ENCODE peak calls at places on chromosomes 16 and 17, in five cellular contexts. V, P, E, I and Q are unnamed samples.

GRCh38 chr17:29004081-29004692 is 1.6 kb downstream of the SEZ6 start:
- DNase-seq in V (no peak), P (no peak), E (no peak), I (no peak), Q (no peak)

GRCh38 chr17:46056800-46057304 is 57.8 kb downstream of the STH start:
- DNase-seq in V (no peak), P (no peak), E (no peak), I (no peak), Q (no peak)

GRCh38 chr16:77833906-77834599 is 45.7 kb downstream of the VAT1L start:
- DNase-seq in V (no peak), P (no peak), E (no peak), I (peak; percentile 65), Q (no peak)

GRCh38 chr16:4790871-4791270 is 2.7 kb upstream of the SEPTIN12 start:
- DNase-seq in V (no peak), P (no peak), E (no peak), I (no peak), Q (no peak)

GRCh38 chr17:19645608-19646250 is 2.8 kb upstream of the ALDH3A2 start:
- DNase-seq in V (peak; percentile 36), P (peak; percentile 54), E (peak; percentile 71), I (peak; percentile 70), Q (no peak)

GRCh38 chr17:44677136-44677535 is 12.4 kb downstream of the CCDC43 start:
- DNase-seq in V (no peak), P (no peak), E (no peak), I (no peak), Q (no peak)

GRCh38 chr16:48081656-48082055 is 74.1 kb downstream of the ABCC12 start:
- DNase-seq in V (no peak), P (no peak), E (no peak), I (no peak), Q (no peak)

GRCh38 chr17:45052052-45052772 is 780 bp upstream of the DCAKD start:
- DNase-seq in V (no peak), P (peak; percentile 76), E (peak; percentile 55), I (peak; percentile 71), Q (peak; percentile 41)

GRCh38 chr16:31860508-31860907 is 13.1 kb upstream of the ZNF267 start:
- DNase-seq in V (no peak), P (no peak), E (no peak), I (no peak), Q (no peak)

GRCh38 chr16:84662471-84662870 is 14.2 kb downstream of the KLHL36 start:
- DNase-seq in V (no peak), P (no peak), E (no peak), I (no peak), Q (no peak)

GRCh38 chr17:44081681-44082080 is 11.1 kb downstream of the G6PC3 start:
- DNase-seq in V (no peak), P (no peak), E (no peak), I (no peak), Q (no peak)

GRCh38 chr17:40763752-40764151 is 8.2 kb downstream of the KRT26 start:
- DNase-seq in V (no peak), P (no peak), E (no peak), I (no peak), Q (no peak)
- H3K27ac ChIP-seq in V (no peak overlapping the region), P (no peak overlapping the region), E (no peak overlapping the region), I (no peak overlapping the region), Q (no peak overlapping the region)

GRCh38 chr16:3220839-3221238 is 14.1 kb downstream of the ZNF200 start:
- DNase-seq in V (no peak), P (no peak), E (no peak), I (no peak), Q (no peak)
- H3K27ac ChIP-seq in V (no peak overlapping the region), P (no peak overlapping the region), E (no peak overlapping the region), I (no peak overlapping the region), Q (no peak overlapping the region)

GRCh38 chr17:82817947-82818346 is 21.9 kb downstream of the ZNF750 start:
- DNase-seq in V (no peak), P (no peak), E (no peak), I (no peak), Q (no peak)
- H3K27ac ChIP-seq in V (no peak overlapping the region), P (no peak overlapping the region), E (no peak overlapping the region), I (no peak overlapping the region), Q (no peak overlapping the region)

DNA sequence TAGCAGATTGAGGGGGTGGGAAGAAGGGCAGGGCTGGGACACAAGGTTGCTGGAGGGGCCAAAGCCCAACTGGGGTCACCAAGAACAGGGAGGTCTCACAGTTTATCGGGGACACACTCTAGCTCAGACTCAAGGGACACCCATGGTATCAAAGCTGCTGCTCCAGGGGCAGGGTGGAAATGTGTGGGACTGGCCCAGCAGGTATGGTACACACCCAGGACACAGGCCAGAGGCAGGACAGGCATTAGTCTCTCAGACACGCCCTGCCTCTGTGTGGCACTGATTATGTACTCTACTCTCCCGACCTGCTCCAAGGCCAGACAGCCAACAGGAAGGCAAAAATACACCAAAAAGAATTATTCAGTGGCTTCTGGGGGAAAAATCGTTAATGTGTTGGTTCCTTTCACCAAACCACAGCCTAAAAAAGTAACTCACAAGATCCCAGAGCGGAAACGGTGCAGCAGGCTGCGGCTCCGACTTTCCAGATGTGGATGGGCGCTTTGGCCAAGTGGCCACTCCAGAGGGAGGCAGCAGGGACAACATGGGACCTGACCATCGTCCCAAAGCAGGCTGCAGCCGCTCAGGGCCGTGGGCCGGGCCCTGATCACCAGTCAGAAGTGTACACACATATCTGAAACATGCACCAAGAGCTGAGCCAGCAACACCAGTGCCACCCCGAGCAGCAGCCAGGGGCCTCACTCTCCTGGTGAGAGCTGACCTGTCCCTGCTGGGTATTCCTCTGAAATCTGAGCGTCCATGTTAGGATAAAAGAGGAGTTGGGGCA is 978 bp upstream of the SIRT7 start:
- DNase-seq in V (no peak), P (peak; percentile 83), E (peak; percentile 84), I (no peak), Q (no peak)
- H3K27ac ChIP-seq in V (no peak overlapping the region), P (no peak overlapping the region), E (peak overlapping the region; percentile 88), I (no peak overlapping the region), Q (peak overlapping the region; percentile 2)

GRCh38 chr17:16649585-16649984 is 4.1 kb downstream of the ZNF624 start:
- DNase-seq in V (no peak), P (no peak), E (no peak), I (no peak), Q (no peak)

GRCh38 chr17:16653367-16654041 is at the start of gene ZNF624:
- DNase-seq in V (peak; percentile 86), P (peak; percentile 97), E (peak; percentile 93), I (peak; percentile 97), Q (peak; percentile 95)

GRCh38 chr17:16652847-16653366 is 743 bp downstream of the ZNF624 start:
- DNase-seq in V (no peak), P (no peak), E (no peak), I (no peak), Q (no peak)

DNA sequence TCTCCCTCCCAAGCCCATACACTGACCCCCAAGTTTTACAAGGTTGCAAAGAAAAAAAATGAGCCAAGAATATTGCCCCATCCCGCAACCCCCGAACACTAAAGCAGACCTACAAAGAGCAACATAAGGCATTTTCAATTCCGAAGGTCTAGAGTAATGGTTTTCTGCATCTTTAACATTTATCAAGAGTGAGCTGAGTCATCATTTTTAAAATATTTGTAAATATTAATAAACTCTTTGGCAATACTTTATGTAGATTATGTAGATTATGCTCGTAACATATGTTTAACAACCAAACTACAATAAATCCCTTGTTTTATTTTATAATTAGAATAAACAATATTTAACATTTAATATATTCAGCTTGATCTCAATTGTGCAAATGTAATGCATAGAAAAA is 1.4 kb downstream of the ZNF624 start:
- DNase-seq in V (no peak), P (no peak), E (no peak), I (no peak), Q (no peak)
- H3K27ac ChIP-seq in V (no peak overlapping the region), P (no peak overlapping the region), E (no peak overlapping the region), I (no peak overlapping the region), Q (peak overlapping the region; percentile 91)